ENCODE peak calls at places on chromosomes 13 and 19, in six cellular contexts. One of them, this sample, is unnamed.

GRCh38 chr19:2616741-2617392 is 85.6 kb downstream of the GNG7 start:
- DNase-seq in H1: no peak
- DNase-seq in GM12878: no peak
- DNase-seq in HL-60: peak
- DNase-seq in HepG2: peak
- DNase-seq in SK-N-SH: no peak
- DNase-seq in this sample: no peak

GRCh38 chr19:39824143-39825092 is 9.5 kb downstream of the DYRK1B start:
- DNase-seq in HepG2: peak
- DNase-seq in GM12878: peak
- DNase-seq in SK-N-SH: peak
- DNase-seq in HL-60: no peak
- DNase-seq in H1: peak
- DNase-seq in this sample: no peak

GRCh38 chr13:66634384-66634783 is 595.8 kb downstream of the PCDH9 start:
- DNase-seq in HL-60: no peak
- DNase-seq in H1: no peak
- DNase-seq in HepG2: no peak
- DNase-seq in GM12878: no peak
- DNase-seq in SK-N-SH: no peak
- DNase-seq in this sample: no peak

GRCh38 chr13:41546372-41547252 is 89.3 kb downstream of the RGCC start:
- DNase-seq in HepG2: peak
- DNase-seq in GM12878: no peak
- DNase-seq in HL-60: no peak
- DNase-seq in SK-N-SH: no peak
- DNase-seq in H1: no peak
- DNase-seq in this sample: no peak

GRCh38 chr19:9586764-9587163 is 2.5 kb upstream of the ZNF121 start:
- DNase-seq in SK-N-SH: peak
- DNase-seq in GM12878: peak
- DNase-seq in H1: peak
- DNase-seq in HepG2: peak
- DNase-seq in HL-60: no peak
- DNase-seq in this sample: peak

GRCh38 chr13:110329798-110330461 is 22.8 kb downstream of the COL4A2 start:
- DNase-seq in HL-60: no peak
- DNase-seq in SK-N-SH: no peak
- DNase-seq in GM12878: no peak
- DNase-seq in HepG2: no peak
- DNase-seq in H1: no peak
- DNase-seq in this sample: no peak

GRCh38 chr19:3723110-3723488 is 14.9 kb downstream of the TJP3 start:
- DNase-seq in HL-60: no peak
- DNase-seq in GM12878: no peak
- DNase-seq in SK-N-SH: no peak
- DNase-seq in H1: no peak
- DNase-seq in HepG2: no peak
- DNase-seq in this sample: no peak

GRCh38 chr19:30693179-30693578 is 321.0 kb downstream of the ZNF536 start:
- DNase-seq in H1: no peak
- DNase-seq in HepG2: no peak
- DNase-seq in GM12878: no peak
- DNase-seq in SK-N-SH: peak
- DNase-seq in HL-60: no peak
- DNase-seq in this sample: no peak

GRCh38 chr19:11238781-11239376 is 540 bp upstream of the ANGPTL8 start:
- DNase-seq in H1: no peak
- DNase-seq in HepG2: no peak
- DNase-seq in HL-60: no peak
- DNase-seq in GM12878: no peak
- DNase-seq in SK-N-SH: no peak
- DNase-seq in this sample: no peak

GRCh38 chr13:112728375-112729126 is 38.7 kb downstream of the ATP11A start:
- DNase-seq in HepG2: no peak
- DNase-seq in SK-N-SH: no peak
- DNase-seq in H1: no peak
- DNase-seq in HL-60: no peak
- DNase-seq in GM12878: no peak
- DNase-seq in this sample: no peak

GRCh38 chr19:41888926-41889325 is 5.9 kb downstream of the ARHGEF1 start:
- DNase-seq in H1: no peak
- DNase-seq in HL-60: no peak
- DNase-seq in SK-N-SH: no peak
- DNase-seq in GM12878: no peak
- DNase-seq in HepG2: no peak
- DNase-seq in this sample: no peak

GRCh38 chr19:29909545-29909944 is 32.5 kb upstream of the URI1 start:
- DNase-seq in H1: no peak
- DNase-seq in GM12878: no peak
- DNase-seq in HL-60: no peak
- DNase-seq in HepG2: no peak
- DNase-seq in SK-N-SH: no peak
- DNase-seq in this sample: no peak

GRCh38 chr19:44303976-44304568 is 753 bp downstream of the ZNF235 start:
- DNase-seq in HepG2: no peak
- DNase-seq in H1: no peak
- DNase-seq in GM12878: no peak
- DNase-seq in SK-N-SH: peak
- DNase-seq in HL-60: no peak
- DNase-seq in this sample: peak

GRCh38 chr13:103130681-103131210 is 64.5 kb upstream of the SLC10A2 start:
- DNase-seq in HepG2: peak
- DNase-seq in HL-60: no peak
- DNase-seq in H1: no peak
- DNase-seq in SK-N-SH: no peak
- DNase-seq in GM12878: peak
- DNase-seq in this sample: no peak

GRCh38 chr19:46629546-46630025 is 4.7 kb upstream of the PTGIR start:
- DNase-seq in SK-N-SH: peak
- DNase-seq in HepG2: no peak
- DNase-seq in HL-60: no peak
- DNase-seq in H1: no peak
- DNase-seq in GM12878: no peak
- DNase-seq in this sample: no peak

GRCh38 chr13:105787518-105788085 is 747.9 kb downstream of the EFNB2 start:
- DNase-seq in HL-60: no peak
- DNase-seq in SK-N-SH: no peak
- DNase-seq in HepG2: no peak
- DNase-seq in GM12878: no peak
- DNase-seq in H1: no peak
- DNase-seq in this sample: no peak

GRCh38 chr19:38729653-38730469 is 14.4 kb downstream of the CAPN12 start:
- DNase-seq in GM12878: no peak
- DNase-seq in HepG2: peak
- DNase-seq in H1: peak
- DNase-seq in SK-N-SH: peak
- DNase-seq in HL-60: no peak
- DNase-seq in this sample: peak

GRCh38 chr19:38478273-38478971 is 44.9 kb downstream of the RYR1 start:
- DNase-seq in SK-N-SH: peak
- DNase-seq in HL-60: no peak
- DNase-seq in GM12878: no peak
- DNase-seq in HepG2: peak
- DNase-seq in H1: no peak
- DNase-seq in this sample: peak

GRCh38 chr19:48006762-48007161 is 12.3 kb downstream of the ELSPBP1 start:
- DNase-seq in H1: peak
- DNase-seq in HL-60: no peak
- DNase-seq in SK-N-SH: no peak
- DNase-seq in HepG2: peak
- DNase-seq in GM12878: no peak
- DNase-seq in this sample: peak

GRCh38 chr13:102584423-102584822 is 12.4 kb upstream of the TPP2 start:
- DNase-seq in GM12878: no peak
- DNase-seq in H1: no peak
- DNase-seq in SK-N-SH: no peak
- DNase-seq in HL-60: peak
- DNase-seq in HepG2: no peak
- DNase-seq in this sample: no peak

GRCh38 chr19:22735911-22736645 is 47.9 kb downstream of the ZNF99 start:
- DNase-seq in H1: no peak
- DNase-seq in SK-N-SH: no peak
- DNase-seq in GM12878: no peak
- DNase-seq in HL-60: peak
- DNase-seq in HepG2: no peak
- DNase-seq in this sample: no peak

GRCh38 chr19:51654783-51655182 is 8.2 kb upstream of the SIGLEC14 start:
- DNase-seq in GM12878: no peak
- DNase-seq in HL-60: no peak
- DNase-seq in HepG2: no peak
- DNase-seq in H1: no peak
- DNase-seq in SK-N-SH: no peak
- DNase-seq in this sample: peak

GRCh38 chr19:991174-991931 is 7.2 kb downstream of the WDR18 start:
- DNase-seq in SK-N-SH: peak
- DNase-seq in GM12878: no peak
- DNase-seq in HepG2: no peak
- DNase-seq in HL-60: no peak
- DNase-seq in H1: peak
- DNase-seq in this sample: peak

GRCh38 chr19:53991224-53992113 is at the start of gene CACNG6:
- DNase-seq in H1: peak
- DNase-seq in HepG2: no peak
- DNase-seq in HL-60: no peak
- DNase-seq in SK-N-SH: peak
- DNase-seq in GM12878: no peak
- DNase-seq in this sample: no peak

GRCh38 chr19:19445911-19446361 is 40.5 kb downstream of the GATAD2A start:
- DNase-seq in SK-N-SH: no peak
- DNase-seq in H1: no peak
- DNase-seq in HL-60: no peak
- DNase-seq in HepG2: no peak
- DNase-seq in GM12878: no peak
- DNase-seq in this sample: no peak

GRCh38 chr13:52707375-52707774 is 32.2 kb downstream of the CNMD start:
- DNase-seq in HepG2: no peak
- DNase-seq in GM12878: no peak
- DNase-seq in H1: no peak
- DNase-seq in HL-60: no peak
- DNase-seq in SK-N-SH: peak
- DNase-seq in this sample: no peak

GRCh38 chr13:22227895-22228294 is 557.0 kb downstream of the FGF9 start:
- DNase-seq in H1: no peak
- DNase-seq in HL-60: no peak
- DNase-seq in SK-N-SH: no peak
- DNase-seq in GM12878: peak
- DNase-seq in HepG2: no peak
- DNase-seq in this sample: no peak

GRCh38 chr13:49495783-49496762 is at the start of gene PHF11:
- DNase-seq in GM12878: peak
- DNase-seq in HL-60: peak
- DNase-seq in H1: peak
- DNase-seq in SK-N-SH: peak
- DNase-seq in HepG2: peak
- DNase-seq in this sample: peak

GRCh38 chr13:104525467-104525866 is 1459.2 kb upstream of the SLC10A2 start:
- DNase-seq in HL-60: no peak
- DNase-seq in SK-N-SH: no peak
- DNase-seq in GM12878: no peak
- DNase-seq in HepG2: no peak
- DNase-seq in H1: no peak
- DNase-seq in this sample: no peak

DNA sequence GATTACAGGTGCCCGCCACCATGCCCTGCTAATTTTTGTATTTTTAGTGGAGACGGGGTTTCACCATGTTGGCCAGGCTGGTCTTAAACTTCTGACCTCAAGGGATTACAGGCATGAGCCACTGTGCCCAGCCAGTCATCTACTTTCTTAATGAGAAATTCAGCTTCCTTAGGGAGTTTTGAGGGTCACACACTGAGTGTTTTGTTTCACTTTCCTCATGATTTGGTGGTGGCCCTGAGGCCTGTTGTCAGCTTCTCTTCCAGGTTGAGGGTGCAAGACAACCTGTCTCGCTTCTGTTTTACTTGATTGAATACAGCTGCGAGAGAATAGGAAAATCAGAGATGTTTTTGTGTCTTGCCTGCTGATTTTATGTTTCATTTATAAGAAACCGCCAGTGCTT is 9.9 kb downstream of the FRY start:
- DNase-seq in SK-N-SH: no peak
- DNase-seq in HL-60: no peak
- DNase-seq in H1: no peak
- DNase-seq in HepG2: no peak
- DNase-seq in GM12878: peak
- DNase-seq in this sample: no peak
- TF ChIP-seq GABPA in SK-N-SH: no peak
- TF ChIP-seq GABPA in HL-60: no peak
- TF ChIP-seq GABPA in H1: no peak
- TF ChIP-seq GABPA in HepG2: no peak
- TF ChIP-seq GABPA in GM12878: no peak
- TF ChIP-seq GABPA in this sample: no peak

GRCh38 chr13:96397807-96398206 is 307.9 kb downstream of the HS6ST3 start:
- DNase-seq in SK-N-SH: no peak
- DNase-seq in HepG2: no peak
- DNase-seq in HL-60: no peak
- DNase-seq in H1: no peak
- DNase-seq in GM12878: no peak
- DNase-seq in this sample: no peak
- TF ChIP-seq GABPA in SK-N-SH: no peak
- TF ChIP-seq GABPA in HepG2: no peak
- TF ChIP-seq GABPA in HL-60: no peak
- TF ChIP-seq GABPA in H1: no peak
- TF ChIP-seq GABPA in GM12878: no peak
- TF ChIP-seq GABPA in this sample: no peak

GRCh38 chr19:35509861-35510625 is 3.4 kb downstream of the DMKN start:
- DNase-seq in HL-60: peak
- DNase-seq in H1: peak
- DNase-seq in HepG2: peak
- DNase-seq in GM12878: no peak
- DNase-seq in SK-N-SH: peak
- DNase-seq in this sample: peak

GRCh38 chr19:35508129-35508528 is 5.3 kb downstream of the DMKN start:
- DNase-seq in GM12878: no peak
- DNase-seq in HL-60: no peak
- DNase-seq in HepG2: no peak
- DNase-seq in H1: no peak
- DNase-seq in SK-N-SH: no peak
- DNase-seq in this sample: no peak

GRCh38 chr19:35509018-35509652 is 4.3 kb downstream of the DMKN start:
- DNase-seq in SK-N-SH: no peak
- DNase-seq in HepG2: peak
- DNase-seq in HL-60: no peak
- DNase-seq in GM12878: peak
- DNase-seq in H1: peak
- DNase-seq in this sample: peak

GRCh38 chr19:35505956-35506355 is 7.5 kb downstream of the DMKN start:
- DNase-seq in HL-60: no peak
- DNase-seq in SK-N-SH: no peak
- DNase-seq in HepG2: no peak
- DNase-seq in GM12878: no peak
- DNase-seq in H1: no peak
- DNase-seq in this sample: no peak

GRCh38 chr19:35507561-35507960 is 5.9 kb downstream of the DMKN start:
- DNase-seq in H1: no peak
- DNase-seq in GM12878: no peak
- DNase-seq in HepG2: no peak
- DNase-seq in SK-N-SH: no peak
- DNase-seq in HL-60: no peak
- DNase-seq in this sample: no peak
- TF ChIP-seq GABPA in H1: no peak
- TF ChIP-seq GABPA in GM12878: no peak
- TF ChIP-seq GABPA in HepG2: no peak
- TF ChIP-seq GABPA in SK-N-SH: no peak
- TF ChIP-seq GABPA in HL-60: no peak
- TF ChIP-seq GABPA in this sample: no peak

GRCh38 chr13:113794086-113794485 is 35.1 kb downstream of the TMEM255B start:
- DNase-seq in SK-N-SH: no peak
- DNase-seq in H1: no peak
- DNase-seq in HL-60: no peak
- DNase-seq in HepG2: no peak
- DNase-seq in GM12878: no peak
- DNase-seq in this sample: no peak
- TF ChIP-seq GABPA in SK-N-SH: no peak
- TF ChIP-seq GABPA in H1: no peak
- TF ChIP-seq GABPA in HL-60: no peak
- TF ChIP-seq GABPA in HepG2: no peak
- TF ChIP-seq GABPA in GM12878: no peak
- TF ChIP-seq GABPA in this sample: no peak

This sample was measured in K562.